ENCODE peak calls at places on chromosomes 16 and 17, in ten cellular contexts. F, K, T, J, P, B, W, M, D and Z are unnamed samples.

GRCh38 chr17:35875439-35876139 is 4.6 kb downstream of the CCL5 start:
- DNase-seq in T (no peak), J (no peak), W (no peak), P (no peak), M (no peak), F (no peak), K (no peak), B (no peak), D (peak), Z (no peak)

GRCh38 chr17:6986676-6987075 is 9.2 kb upstream of the ALOX12 start:
- DNase-seq in M (no peak), K (no peak), P (no peak), F (no peak), B (no peak), J (no peak), D (no peak), W (no peak), T (no peak), Z (no peak)

GRCh38 chr16:2083876-2084687 is 36.3 kb downstream of the TSC2 start:
- DNase-seq in P (no peak), F (no peak), M (no peak), D (no peak), J (no peak), B (no peak), T (no peak), K (no peak), W (no peak), Z (no peak)

GRCh38 chr16:705748-706188 is at the start of gene FBXL16:
- DNase-seq in K (no peak), F (no peak), P (no peak), T (no peak), M (no peak), D (no peak), B (peak), W (no peak), J (no peak), Z (no peak)

GRCh38 chr17:39754958-39755549 is 17.3 kb downstream of the GRB7 start:
- DNase-seq in P (peak), M (no peak), B (peak), W (peak), D (no peak), K (no peak), F (peak), T (no peak), J (no peak), Z (no peak)

GRCh38 chr17:51078009-51078592 is 42.6 kb downstream of the SPAG9 start:
- DNase-seq in J (no peak), K (no peak), D (no peak), W (no peak), M (no peak), P (no peak), T (no peak), F (no peak), B (no peak), Z (no peak)

GRCh38 chr17:42182927-42183734 is 2.1 kb downstream of the HCRT start:
- DNase-seq in B (no peak), F (no peak), K (no peak), M (no peak), T (peak), D (no peak), P (no peak), J (no peak), W (no peak), Z (no peak)

GRCh38 chr16:2701713-2702437 is 18.1 kb downstream of the PRSS27 start:
- DNase-seq in F (no peak), T (no peak), D (no peak), B (no peak), M (no peak), J (no peak), W (no peak), K (no peak), P (no peak), Z (no peak)

GRCh38 chr16:30068750-30069574 is 3.4 kb downstream of the ALDOA start:
- DNase-seq in J (no peak), T (peak), D (no peak), B (no peak), W (no peak), M (no peak), F (peak), K (no peak), P (no peak), Z (no peak)

GRCh38 chr17:45961206-45961605 is 37.8 kb upstream of the STH start:
- DNase-seq in D (no peak), P (no peak), W (no peak), T (no peak), B (no peak), K (no peak), F (no peak), J (no peak), M (no peak), Z (no peak)

GRCh38 chr17:42760652-42761581 is at the start of gene RAMP2:
- DNase-seq in M (no peak), T (no peak), J (peak), F (no peak), P (peak), D (no peak), K (peak), B (peak), W (no peak), Z (peak)

GRCh38 chr17:41734139-41734948 is at the start of gene HAP1:
- DNase-seq in W (no peak), F (no peak), P (no peak), T (peak), D (no peak), J (peak), K (no peak), M (no peak), B (peak), Z (no peak)

GRCh38 chr17:78343099-78343432 is 16.8 kb downstream of the SOCS3 start:
- DNase-seq in J (peak), M (no peak), D (no peak), P (peak), T (no peak), K (peak), B (no peak), F (peak), W (peak), Z (peak)

GRCh38 chr16:58883131-58883530 is 149.0 kb upstream of the GOT2 start:
- DNase-seq in F (no peak), D (no peak), B (no peak), J (no peak), P (no peak), T (no peak), M (no peak), K (no peak), W (no peak), Z (no peak)

GRCh38 chr16:30569746-30570325 is 1.7 kb downstream of the ZNF688 start:
- DNase-seq in W (no peak), M (no peak), T (no peak), F (no peak), K (no peak), J (no peak), P (no peak), B (no peak), D (no peak), Z (no peak)

GRCh38 chr17:81322271-81323082 is 27.4 kb upstream of the SLC38A10 start:
- DNase-seq in J (no peak), B (peak), W (no peak), F (no peak), D (no peak), T (peak), P (no peak), K (no peak), M (no peak), Z (no peak)

GRCh38 chr16:79439866-79440265 is 160.7 kb downstream of the MAF start:
- DNase-seq in J (no peak), W (no peak), P (no peak), T (no peak), B (no peak), F (no peak), D (no peak), K (no peak), M (no peak), Z (no peak)

GRCh38 chr17:34167359-34167758 is 87.7 kb upstream of the CCL2 start:
- DNase-seq in K (no peak), B (no peak), D (no peak), W (no peak), M (no peak), F (no peak), J (peak), P (no peak), T (no peak), Z (no peak)

GRCh38 chr16:86571197-86571915 is 4.7 kb downstream of the FOXC2 start:
- DNase-seq in M (no peak), J (no peak), F (no peak), D (no peak), P (no peak), W (no peak), T (no peak), K (no peak), B (no peak), Z (no peak)

GRCh38 chr17:20179031-20179430 is 169.9 kb downstream of the SPECC1 start:
- DNase-seq in T (no peak), P (no peak), W (no peak), K (no peak), F (no peak), J (no peak), M (no peak), D (no peak), B (no peak), Z (no peak)

GRCh38 chr16:27181020-27181419 is 22.3 kb upstream of the KDM8 start:
- DNase-seq in T (no peak), D (no peak), B (no peak), F (no peak), W (no peak), K (no peak), P (no peak), M (no peak), J (no peak), Z (no peak)

GRCh38 chr16:12236491-12237030 is 260.0 kb downstream of the SNX29 start:
- DNase-seq in T (no peak), J (no peak), M (no peak), K (no peak), D (no peak), B (no peak), F (no peak), W (no peak), P (no peak), Z (no peak)

GRCh38 chr16:54185045-54185444 is 101.5 kb downstream of the IRX3 start:
- DNase-seq in M (no peak), T (no peak), W (no peak), F (no peak), J (no peak), B (no peak), P (no peak), K (no peak), D (no peak), Z (no peak)

GRCh38 chr17:7392696-7393612 is 1.4 kb downstream of the PLSCR3 start:
- DNase-seq in J (no peak), W (no peak), K (no peak), B (no peak), P (no peak), M (no peak), T (no peak), F (no peak), D (no peak), Z (peak)

GRCh38 chr16:84726670-84727467 is 27.1 kb downstream of the USP10 start:
- DNase-seq in P (peak), J (no peak), D (peak), T (no peak), K (no peak), B (peak), F (peak), W (peak), M (no peak), Z (no peak)

GRCh38 chr17:76886395-76886794 is 18.2 kb downstream of the MGAT5B start:
- DNase-seq in K (no peak), P (no peak), M (no peak), B (no peak), W (no peak), J (no peak), F (no peak), T (no peak), D (no peak), Z (no peak)

GRCh38 chr17:7029096-7029495 is 6.2 kb downstream of the BCL6B start:
- DNase-seq in K (no peak), B (no peak), W (no peak), J (no peak), P (no peak), D (no peak), T (no peak), M (no peak), F (no peak), Z (no peak)

GRCh38 chr16:11067266-11067665 is 122.9 kb downstream of the CLEC16A start:
- DNase-seq in T (no peak), M (no peak), P (peak), D (no peak), B (no peak), F (no peak), W (no peak), K (no peak), J (no peak), Z (no peak)

GRCh38 chr16:2969545-2970521 is 685 bp downstream of the PAQR4 start:
- DNase-seq in W (peak), D (no peak), P (no peak), B (peak), K (no peak), M (no peak), F (peak), T (peak), J (peak), Z (no peak)

GRCh38 chr17:50841949-50842354 is 6.6 kb downstream of the WFIKKN2 start:
- DNase-seq in T (peak), J (peak), B (peak), D (no peak), K (peak), M (no peak), W (peak), F (peak), P (no peak), Z (peak)

GRCh38 chr16:49464877-49465504 is 91.4 kb downstream of the C16orf78 start:
- DNase-seq in J (peak), F (no peak), P (peak), D (no peak), B (peak), K (peak), T (no peak), M (peak), W (no peak), Z (peak)

GRCh38 chr16:49462989-49463371 is 89.4 kb downstream of the C16orf78 start:
- DNase-seq in F (no peak), P (peak), B (peak), M (peak), K (peak), W (no peak), T (no peak), J (peak), D (no peak), Z (no peak)

GRCh38 chr16:49464093-49464492 is 90.5 kb downstream of the C16orf78 start:
- DNase-seq in B (no peak), F (no peak), W (no peak), J (no peak), K (peak), D (no peak), P (peak), T (no peak), M (no peak), Z (no peak)

GRCh38 chr16:49462356-49462988 is 88.9 kb downstream of the C16orf78 start:
- DNase-seq in K (no peak), W (no peak), T (no peak), B (no peak), J (no peak), P (no peak), F (no peak), D (no peak), M (no peak), Z (no peak)

GRCh38 chr16:49463529-49463928 is 89.9 kb downstream of the C16orf78 start:
- DNase-seq in T (no peak), F (peak), D (peak), W (no peak), J (peak), K (peak), M (peak), P (peak), B (peak), Z (no peak)
- TF ChIP-seq EP300 in T (no peak), F (no peak), D (peak), W (no peak), J (no peak), K (no peak), M (no peak), P (no peak), B (no peak), Z (no peak)

DNA sequence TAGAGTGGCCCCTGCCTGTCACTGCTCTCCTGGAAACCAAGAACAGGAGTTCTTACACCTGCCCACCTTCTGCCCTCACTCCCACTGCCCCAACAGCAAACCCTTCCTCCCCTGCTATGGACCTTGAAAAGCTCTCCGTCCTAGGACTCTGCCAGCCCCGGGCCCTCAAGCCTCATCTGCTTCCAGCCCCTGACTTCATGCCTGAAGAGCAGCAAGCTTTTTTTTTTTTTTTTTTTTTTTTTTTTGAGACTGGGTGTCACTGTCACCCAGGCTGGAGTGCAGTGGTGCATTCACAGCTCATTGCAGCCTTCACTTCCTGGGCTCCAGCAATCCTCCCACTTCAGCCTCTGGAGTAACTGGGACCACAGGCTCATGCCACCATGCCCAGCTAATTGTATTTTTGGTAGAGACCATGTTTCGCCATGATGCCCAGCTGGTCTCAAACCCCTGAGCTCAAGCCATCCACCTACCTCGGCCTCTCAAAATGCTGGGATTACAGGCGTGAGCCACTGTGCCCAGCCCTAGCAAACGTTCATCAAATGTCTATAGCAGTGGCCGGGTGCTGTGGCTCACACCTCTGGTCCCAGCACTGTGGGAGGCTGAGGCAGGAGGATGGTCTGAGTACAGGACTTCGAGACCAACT is 16.9 kb downstream of the CARHSP1 start:
- DNase-seq in K (no peak), W (no peak), P (peak), F (no peak), B (no peak), M (no peak), J (no peak), T (no peak), D (no peak), Z (no peak)
- H3K27ac ChIP-seq in K (no peak), W (peak), P (no peak), F (no peak), B (no peak), M (no peak), J (no peak), T (peak), D (no peak), Z (no peak)

DNA sequence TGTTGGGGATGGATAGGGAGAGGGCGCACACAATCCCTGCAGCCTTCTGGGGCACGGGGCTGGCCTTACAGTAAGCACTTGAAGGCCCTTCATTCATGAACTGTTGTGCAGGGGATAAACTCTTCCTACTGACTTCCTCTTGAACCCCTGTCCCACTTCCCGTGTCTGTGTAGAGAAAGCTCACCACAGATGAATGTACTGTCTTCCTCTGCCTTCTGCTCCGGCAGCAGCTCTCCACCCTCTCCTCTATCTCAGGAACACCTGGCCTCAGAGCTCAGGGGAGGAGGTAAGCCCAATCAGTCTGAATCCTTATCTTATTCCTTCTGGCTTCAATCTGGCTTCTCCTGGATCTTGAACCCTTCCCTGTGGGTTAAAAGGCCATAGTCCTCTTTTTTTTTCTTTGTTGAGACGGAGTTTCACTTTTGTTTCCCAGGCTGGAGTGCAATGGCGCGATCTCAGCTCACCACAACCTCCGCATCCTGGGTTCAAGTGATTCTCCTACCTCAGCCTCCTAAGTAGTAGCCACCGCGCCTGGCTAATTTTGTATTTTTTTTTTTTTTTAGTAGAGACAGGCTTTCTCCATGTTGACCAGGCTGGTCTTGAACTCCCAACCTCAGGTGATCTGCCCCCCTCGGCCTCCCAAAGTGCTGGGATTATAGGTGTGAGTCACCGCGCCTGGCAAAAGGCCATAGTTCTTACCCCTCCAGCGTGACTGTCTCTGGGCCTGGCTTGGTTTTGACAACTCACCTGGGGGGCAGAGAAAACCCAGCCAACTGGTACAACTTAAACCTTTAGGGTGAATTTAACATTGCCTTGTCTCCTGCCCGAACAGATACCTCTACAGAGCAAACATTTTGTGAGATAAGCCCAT is 7.2 kb upstream of the SLC52A1 start:
- DNase-seq in B (no peak), W (no peak), M (no peak), D (no peak), F (no peak), T (no peak), P (no peak), K (no peak), J (no peak), Z (no peak)
- TF ChIP-seq EP300 in B (no peak), W (no peak), M (no peak), D (no peak), F (no peak), T (no peak), P (no peak), K (no peak), J (no peak), Z (no peak)

DNA sequence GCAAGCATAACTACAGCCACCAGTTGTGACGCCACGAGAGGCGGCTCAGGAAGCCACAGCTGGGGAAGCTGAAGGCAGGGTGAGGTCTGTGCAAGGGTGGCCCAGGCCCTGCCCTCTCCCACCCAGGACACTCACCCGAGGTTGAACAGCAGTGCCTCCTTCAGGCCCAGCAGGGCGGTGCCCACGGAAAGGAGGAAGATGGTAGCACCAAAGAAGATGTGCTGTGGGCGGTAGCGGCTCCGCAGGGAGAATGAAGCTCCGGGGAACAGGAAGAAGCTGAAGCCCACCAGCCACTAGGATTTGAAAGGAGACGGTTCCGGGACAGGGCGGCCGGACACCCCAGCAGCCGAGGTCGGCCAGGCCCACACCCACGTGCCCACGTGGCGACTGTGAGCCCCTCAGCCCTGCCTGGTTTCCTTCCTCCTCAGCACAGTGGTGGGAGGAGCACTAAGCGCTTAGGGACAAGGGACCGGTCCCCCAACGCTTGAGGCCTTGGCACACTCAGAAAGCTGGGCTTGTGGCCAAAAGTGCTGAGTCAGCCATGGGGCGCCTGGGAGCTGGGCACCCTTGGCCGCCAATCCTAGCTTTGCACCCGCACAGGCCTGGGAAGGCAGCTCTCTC is 11.0 kb downstream of the CYB561 start:
- DNase-seq in B (no peak), J (peak), F (peak), K (no peak), W (no peak), M (no peak), D (no peak), T (peak), P (peak), Z (no peak)
- H3K27ac ChIP-seq in B (no peak), J (peak), F (peak), K (peak), W (peak), M (peak), D (no peak), T (peak), P (no peak), Z (no peak)